ENCODE peak calls at places on chromosomes 12 and 14, in five cellular contexts. F, S, L, Y and I are unnamed samples.

GRCh38 chr12:42686514-42687172 is 97.1 kb upstream of the PRICKLE1 start:
- DNase-seq in Y (no peak), S (peak; percentile 58), L (no peak), F (no peak), I (no peak)

GRCh38 chr12:76379261-76379660 is 31.0 kb upstream of the BBS10 start:
- DNase-seq in L (no peak), F (no peak), Y (no peak), S (no peak), I (no peak)

GRCh38 chr12:124599074-124599999 is 31.9 kb upstream of the NCOR2 start:
- DNase-seq in L (no peak), S (peak; percentile 71), Y (peak; percentile 79), F (no peak), I (no peak)

GRCh38 chr12:126290456-126290855 is 1225.2 kb downstream of the AACS start:
- DNase-seq in L (no peak), S (no peak), F (no peak), Y (no peak), I (no peak)

GRCh38 chr14:100067971-100068959 is 3.0 kb downstream of the EVL start:
- DNase-seq in S (peak; percentile 79), F (no peak), L (peak; percentile 69), Y (peak; percentile 59), I (no peak)

GRCh38 chr12:132143328-132144071 is 619 bp downstream of the DDX51 start:
- DNase-seq in S (no peak), Y (no peak), F (peak; percentile 35), L (peak; percentile 50), I (no peak)

GRCh38 chr14:85250369-85250768 is 279.6 kb upstream of the FLRT2 start:
- DNase-seq in L (no peak), Y (no peak), S (no peak), F (peak; percentile 64), I (no peak)

GRCh38 chr14:49545716-49546115 is 40.5 kb downstream of the RPS29 start:
- DNase-seq in L (no peak), F (peak; percentile 40), S (no peak), Y (no peak), I (no peak)

GRCh38 chr12:132319359-132319950 is 9.9 kb downstream of the GALNT9 start:
- DNase-seq in L (peak; percentile 40), Y (no peak), S (no peak), F (no peak), I (no peak)

GRCh38 chr14:89933002-89933401 is 21.5 kb downstream of the EFCAB11 start:
- DNase-seq in S (no peak), L (no peak), Y (no peak), F (no peak), I (no peak)

GRCh38 chr14:70956511-70956910 is 49.3 kb downstream of the PCNX1 start:
- DNase-seq in Y (no peak), F (no peak), S (no peak), L (no peak), I (no peak)

GRCh38 chr12:53232641-53233538 is 881 bp upstream of the RARG start:
- DNase-seq in S (peak; percentile 78), Y (no peak), L (peak; percentile 84), F (peak; percentile 63), I (no peak)

GRCh38 chr12:99453831-99454538 is 193.6 kb upstream of the GARIN6 start:
- DNase-seq in F (no peak), Y (peak; percentile 26), S (no peak), L (no peak), I (no peak)

GRCh38 chr12:108369736-108370396 is 30.8 kb upstream of the CMKLR1 start:
- DNase-seq in L (no peak), Y (no peak), F (no peak), S (no peak), I (no peak)

GRCh38 chr12:121145221-121145620 is 12.5 kb downstream of the P2RX7 start:
- DNase-seq in Y (peak; percentile 18), L (no peak), S (no peak), F (no peak), I (no peak)

GRCh38 chr12:122013792-122014590 is 7.7 kb upstream of the BCL7A start:
- DNase-seq in Y (no peak), F (no peak), L (peak; percentile 9), S (no peak), I (no peak)

GRCh38 chr12:916240-916639 is 33.3 kb downstream of the RAD52 start:
- DNase-seq in Y (no peak), F (peak; percentile 10), L (no peak), S (no peak), I (no peak)

GRCh38 chr14:23321572-23322547 is 603 bp downstream of the PABPN1 start:
- DNase-seq in S (peak; percentile 74), Y (peak; percentile 37), F (peak; percentile 58), L (peak; percentile 72), I (peak; percentile 30)

GRCh38 chr12:45575823-45576448 is 153.6 kb upstream of the ARID2 start:
- DNase-seq in S (no peak), F (peak; percentile 11), L (no peak), Y (no peak), I (no peak)

GRCh38 chr12:49342914-49343731 is 3.6 kb upstream of the DNAJC22 start:
- DNase-seq in L (peak; percentile 62), S (no peak), F (peak; percentile 46), Y (no peak), I (no peak)

GRCh38 chr12:123761841-123762714 is at the start of gene DNAH10:
- DNase-seq in L (no peak), F (peak; percentile 88), S (no peak), Y (peak; percentile 6), I (no peak)

GRCh38 chr12:530871-531270 is 71.1 kb downstream of the B4GALNT3 start:
- DNase-seq in S (no peak), F (no peak), Y (no peak), L (no peak), I (no peak)

GRCh38 chr12:13093850-13094225 is 9.6 kb downstream of the GSG1 start:
- DNase-seq in F (no peak), Y (peak; percentile 57), L (no peak), S (no peak), I (no peak)

GRCh38 chr14:57189070-57189469 is 79.6 kb downstream of the EXOC5 start:
- DNase-seq in Y (no peak), F (peak; percentile 44), S (peak; percentile 8), L (no peak), I (peak; percentile 82)

GRCh38 chr14:77222546-77223225 is 41.1 kb downstream of the TMEM63C start:
- DNase-seq in L (no peak), Y (no peak), F (peak; percentile 76), S (no peak), I (no peak)

GRCh38 chr12:116406529-116406928 is 129.0 kb upstream of the MED13L start:
- DNase-seq in Y (no peak), F (peak; percentile 65), L (peak; percentile 96), S (peak; percentile 78), I (peak; percentile 73)

GRCh38 chr12:5516781-5517180 is 84.9 kb downstream of the NTF3 start:
- DNase-seq in L (no peak), F (peak; percentile 25), Y (no peak), S (no peak), I (no peak)

GRCh38 chr14:95818581-95818980 is 58.1 kb upstream of the TUNAR start:
- DNase-seq in Y (no peak), S (no peak), L (no peak), F (no peak), I (no peak)

GRCh38 chr12:124030510-124030909 is 57.5 kb downstream of the ZNF664 start:
- DNase-seq in F (peak; percentile 33), Y (peak; percentile 84), L (no peak), S (no peak), I (no peak)

GRCh38 chr14:34568803-34569202 is 29.3 kb upstream of the EAPP start:
- DNase-seq in L (no peak), Y (no peak), F (no peak), S (no peak), I (no peak)

GRCh38 chr14:34569750-34570149 is 30.2 kb upstream of the EAPP start:
- DNase-seq in F (no peak), S (no peak), L (no peak), Y (no peak), I (no peak)

GRCh38 chr14:34571771-34572170 is 32.3 kb upstream of the EAPP start:
- DNase-seq in S (no peak), L (no peak), Y (no peak), F (no peak), I (no peak)
- H3K36me3 ChIP-seq in S (peaks cover 20% of the 10 kb centered on the region), L (peaks cover 2% of the 10 kb centered on the region), Y (peaks cover 34% of the 10 kb centered on the region), F (peaks cover 21% of the 10 kb centered on the region), I (peaks cover 52% of the 10 kb centered on the region)

GRCh38 chr12:14651371-14651770 is 45.0 kb downstream of the GUCY2C start:
- DNase-seq in S (no peak), F (peak; percentile 27), Y (no peak), L (no peak), I (no peak)

GRCh38 chr12:14643247-14643646 is 53.2 kb downstream of the GUCY2C start:
- DNase-seq in F (no peak), S (no peak), L (no peak), Y (no peak), I (no peak)

GRCh38 chr12:14650791-14651190 is 45.6 kb downstream of the GUCY2C start:
- DNase-seq in L (no peak), S (no peak), F (no peak), Y (no peak), I (no peak)

GRCh38 chr12:14647028-14647750 is 49.2 kb downstream of the GUCY2C start:
- DNase-seq in L (no peak), S (no peak), F (no peak), Y (no peak), I (no peak)
- H3K4me3 ChIP-seq in L (no peak overlapping the region), S (no peak overlapping the region), F (no peak overlapping the region), Y (no peak overlapping the region), I (no peak overlapping the region)

GRCh38 chr14:102898298-102898697 is 24.2 kb upstream of the AMN start:
- DNase-seq in Y (no peak), S (no peak), F (no peak), L (no peak), I (no peak)

GRCh38 chr14:102900631-102901571 is 21.6 kb upstream of the AMN start:
- DNase-seq in Y (no peak), L (no peak), F (no peak), S (no peak), I (no peak)

GRCh38 chr14:102899516-102899900 is 23.0 kb upstream of the AMN start:
- DNase-seq in F (no peak), Y (no peak), S (no peak), L (no peak), I (no peak)

GRCh38 chr14:102898776-102899515 is 23.5 kb upstream of the AMN start:
- DNase-seq in F (no peak), L (no peak), S (no peak), Y (no peak), I (no peak)

GRCh38 chr14:102897299-102898027 is 25.0 kb upstream of the AMN start:
- DNase-seq in L (no peak), Y (no peak), S (no peak), F (no peak), I (no peak)
- H3K36me3 ChIP-seq in L (no peaks in the 10 kb centered on the region), Y (peaks cover 21% of the 10 kb centered on the region), S (peaks cover 2% of the 10 kb centered on the region), F (no peaks in the 10 kb centered on the region), I (peaks cover 34% of the 10 kb centered on the region)

DNA sequence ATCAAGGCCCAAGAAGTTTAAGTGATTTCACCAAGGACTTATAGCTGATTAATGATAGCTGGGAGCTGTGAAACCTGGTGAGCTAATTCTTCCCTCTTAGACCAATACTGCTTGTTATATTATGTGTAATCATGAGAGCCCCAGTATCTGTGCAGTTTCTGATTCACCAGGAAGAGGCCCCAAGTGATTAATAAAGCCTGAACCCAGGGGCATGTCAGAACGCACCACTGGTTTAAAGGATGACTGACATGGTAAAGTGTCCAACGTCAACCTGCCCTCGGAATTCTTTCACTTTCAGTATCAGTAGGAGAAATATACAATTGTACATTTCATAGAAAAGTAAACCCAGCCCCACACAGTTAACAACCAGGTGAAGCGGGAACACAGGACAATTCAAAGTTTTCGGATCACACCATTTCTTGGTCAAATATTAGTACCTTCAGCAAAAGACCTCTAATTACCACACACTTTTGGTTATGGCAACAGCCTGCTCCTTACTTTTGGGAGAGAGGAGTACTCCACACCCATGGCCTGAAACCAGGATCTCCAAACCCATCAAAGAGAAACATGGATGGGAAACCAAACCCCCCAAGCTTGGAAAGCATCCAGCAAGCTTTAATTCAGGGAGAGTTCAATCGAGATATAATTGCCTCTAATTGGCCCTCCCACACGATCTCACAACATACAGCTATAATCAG is 28.5 kb downstream of the TMCC3 start:
- DNase-seq in F (no peak), L (no peak), Y (peak; percentile 69), S (peak; percentile 99), I (no peak)
- H3K4me3 ChIP-seq in F (no peak overlapping the region), L (peak overlapping the region; percentile 4), Y (no peak overlapping the region), S (peak overlapping the region; percentile 38), I (no peak overlapping the region)